ENCODE peak calls at places on chromosomes 16 and 17, in seven cellular contexts. H, K, T, R, L, I and P are unnamed samples.

GRCh38 chr17:15180121-15180561 is 85.0 kb downstream of the PMP22 start:
- DNase-seq in K (peak), L (peak), R (no peak), I (no peak), H (peak), T (no peak), P (no peak)

GRCh38 chr16:26273607-26274006 is 581.8 kb downstream of the HS3ST4 start:
- DNase-seq in R (no peak), H (no peak), L (no peak), T (no peak), I (no peak), K (no peak), P (no peak)

GRCh38 chr17:4953461-4953961 is 2.6 kb downstream of the ENO3 start:
- DNase-seq in I (no peak), H (no peak), T (no peak), R (peak), L (no peak), K (no peak), P (no peak)

GRCh38 chr17:46092996-46093395 is 93.9 kb downstream of the STH start:
- DNase-seq in I (no peak), K (no peak), T (no peak), L (no peak), R (peak), H (no peak), P (no peak)

GRCh38 chr16:81204794-81205680 is 33.5 kb upstream of the BCO1 start:
- DNase-seq in K (no peak), H (peak), L (no peak), R (peak), T (peak), I (peak), P (peak)

GRCh38 chr16:4450921-4451619 is 23.4 kb downstream of the NMRAL1 start:
- DNase-seq in I (no peak), T (no peak), R (no peak), L (no peak), K (no peak), H (peak), P (no peak)

GRCh38 chr17:8747731-8748130 is 3.1 kb upstream of the CCDC42 start:
- DNase-seq in T (no peak), I (peak), R (no peak), H (no peak), K (peak), L (no peak), P (no peak)

GRCh38 chr16:53159781-53160436 is 105.1 kb downstream of the CHD9 start:
- DNase-seq in H (peak), T (peak), I (peak), R (peak), L (no peak), K (no peak), P (peak)

GRCh38 chr16:85449195-85449884 is 163.8 kb upstream of the GSE1 start:
- DNase-seq in K (no peak), T (no peak), H (no peak), R (no peak), I (no peak), L (no peak), P (no peak)

GRCh38 chr16:11586856-11587642 is at the start of gene LITAF:
- DNase-seq in L (peak), R (peak), K (peak), T (no peak), H (peak), I (peak), P (peak)

GRCh38 chr17:22435231-22435974 is 743.1 kb downstream of the KCNJ18 start:
- DNase-seq in R (no peak), T (no peak), K (no peak), H (no peak), I (no peak), L (no peak), P (no peak)

GRCh38 chr16:49349446-49350168 is 24.0 kb upstream of the C16orf78 start:
- DNase-seq in I (no peak), T (no peak), R (no peak), L (no peak), H (no peak), K (no peak), P (no peak)

GRCh38 chr17:50511058-50511457 is 2.8 kb downstream of the MYCBPAP start:
- DNase-seq in R (peak), T (peak), I (peak), H (peak), L (no peak), K (no peak), P (no peak)

GRCh38 chr16:57028086-57028485 is 38.7 kb downstream of the NLRC5 start:
- DNase-seq in T (no peak), K (peak), R (no peak), L (no peak), H (peak), I (no peak), P (no peak)

GRCh38 chr16:87487361-87487924 is 5.4 kb downstream of the ZCCHC14 start:
- DNase-seq in H (peak), T (peak), R (no peak), L (peak), I (no peak), K (peak), P (peak)

GRCh38 chr16:247027-247426 is 12.4 kb downstream of the FAM234A start:
- DNase-seq in H (no peak), K (no peak), T (no peak), L (no peak), I (no peak), R (no peak), P (no peak)

GRCh38 chr16:85475233-85475632 is 137.9 kb upstream of the GSE1 start:
- DNase-seq in R (no peak), K (no peak), T (peak), L (no peak), H (no peak), I (no peak), P (no peak)

GRCh38 chr16:3171181-3171854 is 16.7 kb upstream of the OR1F1 start:
- DNase-seq in L (no peak), K (no peak), I (peak), H (peak), T (no peak), R (no peak), P (no peak)

GRCh38 chr16:86726340-86726739 is 148.0 kb downstream of the FOXL1 start:
- DNase-seq in L (no peak), R (no peak), H (no peak), I (no peak), K (no peak), T (no peak), P (no peak)

GRCh38 chr16:4679156-4679853 is 14.1 kb upstream of the NUDT16L1 start:
- DNase-seq in T (no peak), I (no peak), K (no peak), L (no peak), R (no peak), H (no peak), P (no peak)

GRCh38 chr16:61237804-61238485 is 798.3 kb downstream of the CDH8 start:
- DNase-seq in T (no peak), R (no peak), K (no peak), I (no peak), L (no peak), H (peak), P (no peak)

GRCh38 chr17:8823279-8823678 is 24.1 kb upstream of the MFSD6L start:
- DNase-seq in R (no peak), H (no peak), T (no peak), I (no peak), K (no peak), L (no peak), P (no peak)

GRCh38 chr17:17258998-17259397 is 22.0 kb upstream of the FLCN start:
- DNase-seq in H (no peak), I (no peak), K (no peak), R (no peak), T (no peak), L (no peak), P (no peak)

GRCh38 chr17:4743216-4743615 is 3.5 kb upstream of the CXCL16 start:
- DNase-seq in H (no peak), L (no peak), T (no peak), R (no peak), K (no peak), I (no peak), P (no peak)

GRCh38 chr17:41785091-41785875 is 1.2 kb downstream of the JUP start:
- DNase-seq in H (peak), L (peak), R (no peak), K (peak), T (no peak), I (peak), P (peak)

GRCh38 chr17:75459590-75460267 is 3.3 kb downstream of the TMEM94 start:
- DNase-seq in H (no peak), T (peak), R (no peak), K (no peak), L (no peak), I (peak), P (no peak)

GRCh38 chr17:75457047-75457654 is 716 bp downstream of the TMEM94 start:
- DNase-seq in T (no peak), R (peak), L (no peak), K (peak), I (peak), H (peak), P (no peak)

GRCh38 chr17:75463612-75464011 is 7.2 kb downstream of the TMEM94 start:
- DNase-seq in K (no peak), T (no peak), H (no peak), I (no peak), L (no peak), R (no peak), P (no peak)

GRCh38 chr17:75459246-75459589 is 2.8 kb downstream of the TMEM94 start:
- DNase-seq in I (no peak), T (no peak), H (no peak), L (no peak), K (no peak), R (no peak), P (no peak)

DNA sequence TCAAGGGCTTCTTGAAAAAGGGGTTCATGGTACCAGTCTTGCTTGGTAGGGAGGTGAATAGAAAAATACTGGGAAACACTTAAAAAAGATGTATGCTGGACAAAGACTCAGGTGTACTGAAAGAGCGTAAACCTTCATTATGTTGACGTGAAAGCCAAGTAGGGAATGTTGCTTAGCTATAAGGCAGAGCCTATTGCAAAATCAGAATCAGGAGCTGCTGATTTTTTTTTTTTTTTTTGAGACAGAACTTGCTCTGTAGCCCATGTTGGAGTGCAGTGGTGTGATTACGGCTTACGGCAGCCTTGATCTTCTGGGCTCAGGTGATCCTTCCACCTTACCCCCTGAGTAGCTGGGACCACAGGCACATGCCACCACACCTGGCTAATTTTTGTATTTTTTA is 3.9 kb downstream of the TMEM94 start:
- DNase-seq in H (no peak), K (no peak), T (no peak), I (no peak), L (no peak), R (no peak), P (no peak)
- H2AK5ac ChIP-seq in H (no peak), K (no peak), T (no peak), I (no peak), L (peak), R (no peak), P (no peak)

GRCh38 chr16:67206129-67206837 is 7.4 kb downstream of the ELMO3 start:
- DNase-seq in L (no peak), T (no peak), K (no peak), I (no peak), R (no peak), H (no peak), P (no peak)
- H2AK5ac ChIP-seq in L (no peak), T (no peak), K (no peak), I (no peak), R (no peak), H (no peak), P (no peak)

DNA sequence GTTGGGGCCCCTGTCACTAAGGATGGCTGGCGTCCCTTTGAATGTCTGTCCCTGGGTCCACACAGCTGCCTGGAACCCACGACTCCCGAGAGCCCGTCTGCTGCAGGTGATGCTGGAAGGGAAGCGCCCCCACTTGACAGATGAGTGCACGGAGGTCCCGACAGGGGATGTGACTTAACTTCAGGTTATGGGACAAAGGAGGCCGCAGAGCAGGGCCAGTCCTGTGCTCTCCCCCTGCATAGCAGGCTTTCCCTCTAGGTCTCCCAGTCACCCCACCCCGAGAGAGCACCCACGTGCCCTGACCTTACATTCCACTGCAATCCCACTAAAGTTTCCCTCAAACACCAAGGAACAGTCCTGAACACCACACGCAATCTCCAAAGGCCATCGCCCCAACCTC is 6.0 kb upstream of the RCVRN start:
- DNase-seq in I (no peak), H (no peak), T (no peak), R (no peak), L (no peak), K (no peak), P (no peak)
- H2AK5ac ChIP-seq in I (no peak), H (no peak), T (no peak), R (peak), L (no peak), K (no peak), P (no peak)

GRCh38 chr16:82755570-82756282 is 129.0 kb downstream of the CDH13 start:
- DNase-seq in T (no peak), I (no peak), R (no peak), K (no peak), H (peak), L (no peak), P (no peak)
- H2AK5ac ChIP-seq in T (no peak), I (no peak), R (no peak), K (no peak), H (no peak), L (no peak), P (no peak)

GRCh38 chr16:14335297-14335696 is 264.2 kb downstream of the MRTFB start:
- DNase-seq in H (no peak), T (no peak), R (no peak), L (no peak), I (no peak), K (no peak), P (no peak)
- H2AK5ac ChIP-seq in H (no peak), T (no peak), R (no peak), L (no peak), I (no peak), K (no peak), P (no peak)

GRCh38 chr17:68247445-68248198 is at the start of gene AMZ2:
- DNase-seq in I (peak), H (peak), R (peak), K (peak), T (peak), L (peak), P (peak)
- H2AK5ac ChIP-seq in I (peak), H (no peak), R (peak), K (no peak), T (peak), L (no peak), P (peak)

DNA sequence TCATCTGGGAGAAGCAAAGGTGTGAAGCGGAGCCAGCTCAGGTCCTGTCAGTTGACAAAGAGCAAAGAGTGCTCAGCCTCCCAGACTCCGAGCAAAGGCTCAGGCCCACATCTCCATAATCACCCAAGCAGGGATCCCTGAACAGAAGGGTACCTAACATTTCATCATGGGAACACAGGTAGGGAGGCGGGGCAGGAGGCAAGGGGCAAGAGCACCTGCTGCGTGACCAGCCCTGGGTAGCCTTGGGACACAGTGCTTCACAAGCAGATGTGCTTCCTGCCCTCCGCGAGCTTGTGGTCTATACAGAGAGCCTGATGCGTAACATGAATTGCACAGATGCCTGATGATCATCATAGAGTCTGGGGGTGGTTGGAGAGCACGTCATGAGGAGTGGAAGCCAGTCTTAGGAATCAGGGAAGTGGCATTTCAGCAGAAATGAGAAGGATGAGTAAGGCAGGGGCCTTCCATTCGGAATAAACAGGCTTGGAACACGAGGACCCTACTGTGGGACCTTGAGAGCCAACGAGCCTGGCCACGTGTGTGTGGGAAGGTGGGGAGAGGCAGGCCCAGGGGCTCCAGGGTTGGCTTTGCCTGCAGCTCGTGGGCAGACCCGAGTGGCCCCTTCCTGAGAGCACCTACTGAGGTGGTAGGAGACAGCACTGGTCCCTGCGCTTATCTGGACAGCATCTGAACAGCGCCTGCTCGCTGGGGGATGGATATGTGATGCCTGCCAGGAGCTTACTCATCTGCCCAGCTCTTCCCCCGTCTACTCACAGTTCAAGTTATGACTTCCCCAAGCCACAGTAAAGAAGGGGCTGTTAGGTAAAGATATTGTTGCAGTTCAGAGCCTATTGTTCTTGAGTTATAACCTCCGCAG is 125.8 kb downstream of the CCDC182 start:
- DNase-seq in T (no peak), R (peak), H (no peak), L (no peak), I (peak), K (no peak), P (no peak)
- H2AK5ac ChIP-seq in T (peak), R (peak), H (no peak), L (no peak), I (no peak), K (no peak), P (no peak)